ENCODE peak calls at places on chromosomes 13 and 19, in four cellular contexts. R is transverse colon, W is GM23338, H is HepG2. Q is an unnamed sample.

GRCh38 chr13:80957019-80957650 is 616.2 kb upstream of the SPRY2 start:
- DNase-seq in H (peak; percentile 6), R (no peak), W (no peak), Q (no peak)

GRCh38 chr19:56377105-56377924 is 16.0 kb downstream of the ZNF582 start:
- DNase-seq in H (no peak), W (peak; percentile 26), R (no peak), Q (no peak)

GRCh38 chr19:5889288-5889971 is 14.2 kb downstream of the NDUFA11 start:
- DNase-seq in H (no peak), R (no peak), W (no peak), Q (no peak)

GRCh38 chr13:41458187-41458938 is 1.0 kb downstream of the RGCC start:
- DNase-seq in H (no peak), R (peak; percentile 36), W (peak; percentile 55), Q (no peak)

GRCh38 chr13:80132741-80133601 is 208.0 kb downstream of the SPRY2 start:
- DNase-seq in W (peak; percentile 28), H (peak; percentile 0), R (peak; percentile 77), Q (peak; percentile 53)

GRCh38 chr13:76852991-76853390 is 33.2 kb downstream of the KCTD12 start:
- DNase-seq in W (no peak), H (no peak), R (no peak), Q (no peak)

GRCh38 chr13:23411220-23411619 is 22.3 kb downstream of the SACS start:
- DNase-seq in W (no peak), H (no peak), R (no peak), Q (no peak)

GRCh38 chr13:21372530-21372929 is 86.6 kb downstream of the ZDHHC20 start:
- DNase-seq in H (no peak), W (no peak), R (no peak), Q (no peak)

GRCh38 chr13:33146843-33147611 is 130.8 kb downstream of the KL start:
- DNase-seq in R (no peak), W (no peak), H (no peak), Q (no peak)

GRCh38 chr13:99759163-99759552 is 212.4 kb downstream of the ZIC5 start:
- DNase-seq in R (no peak), W (no peak), H (no peak), Q (no peak)

GRCh38 chr13:39616087-39616694 is 13.2 kb upstream of the LHFPL6 start:
- DNase-seq in W (peak; percentile 90), R (peak; percentile 31), H (peak; percentile 56), Q (no peak)

GRCh38 chr13:34294483-34295129 is 476.7 kb downstream of the RFC3 start:
- DNase-seq in H (no peak), R (no peak), W (no peak), Q (no peak)

GRCh38 chr19:53624776-53625540 is 6.8 kb upstream of the DPRX start:
- DNase-seq in W (no peak), R (no peak), H (no peak), Q (no peak)

GRCh38 chr13:33934343-33934742 is 116.4 kb downstream of the RFC3 start:
- DNase-seq in W (no peak), R (no peak), H (no peak), Q (no peak)

GRCh38 chr13:30338331-30338851 is 31.0 kb upstream of the KATNAL1 start:
- DNase-seq in R (no peak), W (no peak), H (no peak), Q (no peak)

GRCh38 chr13:113904411-113904810 is 40.5 kb upstream of the GAS6 start:
- DNase-seq in R (peak; percentile 42), H (peak; percentile 25), W (peak; percentile 73), Q (peak; percentile 42)

DNA sequence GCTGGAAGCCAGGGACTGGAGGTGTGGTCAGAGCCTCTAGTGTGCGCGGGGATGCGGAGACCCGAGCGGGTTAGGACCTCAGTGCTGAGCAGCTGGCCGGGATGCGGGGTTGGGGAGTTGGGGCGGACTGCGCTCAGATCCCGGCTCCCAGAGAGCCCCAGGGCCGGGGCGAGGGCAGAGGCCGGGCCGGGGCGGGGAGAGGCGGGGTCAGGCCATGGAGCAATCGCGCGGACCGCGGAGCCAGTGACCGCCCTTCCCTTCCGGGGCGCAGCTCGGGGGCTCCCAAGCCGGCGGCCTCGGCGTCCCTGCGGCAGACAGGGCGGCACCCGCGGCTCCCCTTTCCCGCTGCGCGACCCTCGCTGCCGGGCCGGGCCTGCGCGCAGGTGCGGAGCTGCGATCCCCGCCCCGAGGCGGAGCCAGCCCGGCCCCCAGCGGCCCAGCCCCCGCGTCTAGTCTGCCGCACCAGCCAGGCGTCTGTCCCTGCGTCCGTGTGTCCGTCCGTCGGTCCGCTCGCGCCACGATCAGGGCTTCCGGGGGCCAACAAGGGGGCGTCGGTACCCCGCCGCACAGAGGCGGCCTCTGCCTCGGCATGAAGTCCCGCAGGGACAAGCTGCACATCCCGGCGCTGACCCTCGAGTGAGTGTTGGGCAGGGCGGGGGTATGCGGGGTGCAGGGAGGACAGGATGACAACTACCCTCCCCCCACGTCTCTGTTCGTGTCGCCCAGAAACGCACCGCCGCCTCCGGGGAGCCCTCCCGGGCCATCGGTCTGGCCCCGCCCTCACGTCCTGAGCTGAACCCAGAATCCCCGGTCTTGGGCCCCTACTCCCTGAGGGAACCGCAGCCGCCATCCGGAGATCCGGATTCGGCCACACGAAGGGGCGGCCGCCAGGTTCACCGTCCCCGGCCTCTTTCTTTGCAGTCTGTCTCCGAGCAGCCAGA is 12.4 kb downstream of the MAST3 start:
- DNase-seq in W (peak; percentile 75), H (peak; percentile 29), R (peak; percentile 77), Q (no peak)
- TF ChIP-seq POLR2AphosphoS5 in W (peak; percentile 55), H (peak; percentile 52), R (no peak), Q (no peak)

GRCh38 chr19:18113827-18114226 is 16.2 kb downstream of the MAST3 start:
- DNase-seq in R (no peak), W (no peak), H (no peak), Q (no peak)
- H3K27ac ChIP-seq in R (no peak overlapping the region), W (no peak overlapping the region), H (no peak overlapping the region), Q (no peak overlapping the region)

GRCh38 chr19:41327076-41327475 is 17.1 kb downstream of the CCDC97 start:
- DNase-seq in H (no peak), W (no peak), R (no peak), Q (no peak)

GRCh38 chr19:41325947-41326706 is 16.2 kb downstream of the CCDC97 start:
- DNase-seq in R (peak; percentile 39), W (no peak), H (peak; percentile 56), Q (no peak)

GRCh38 chr19:41328818-41329220 is 18.8 kb downstream of the CCDC97 start:
- DNase-seq in W (no peak), R (no peak), H (no peak), Q (no peak)

GRCh38 chr19:41328157-41328817 is 18.3 kb downstream of the CCDC97 start:
- DNase-seq in H (no peak), R (no peak), W (no peak), Q (no peak)

DNA sequence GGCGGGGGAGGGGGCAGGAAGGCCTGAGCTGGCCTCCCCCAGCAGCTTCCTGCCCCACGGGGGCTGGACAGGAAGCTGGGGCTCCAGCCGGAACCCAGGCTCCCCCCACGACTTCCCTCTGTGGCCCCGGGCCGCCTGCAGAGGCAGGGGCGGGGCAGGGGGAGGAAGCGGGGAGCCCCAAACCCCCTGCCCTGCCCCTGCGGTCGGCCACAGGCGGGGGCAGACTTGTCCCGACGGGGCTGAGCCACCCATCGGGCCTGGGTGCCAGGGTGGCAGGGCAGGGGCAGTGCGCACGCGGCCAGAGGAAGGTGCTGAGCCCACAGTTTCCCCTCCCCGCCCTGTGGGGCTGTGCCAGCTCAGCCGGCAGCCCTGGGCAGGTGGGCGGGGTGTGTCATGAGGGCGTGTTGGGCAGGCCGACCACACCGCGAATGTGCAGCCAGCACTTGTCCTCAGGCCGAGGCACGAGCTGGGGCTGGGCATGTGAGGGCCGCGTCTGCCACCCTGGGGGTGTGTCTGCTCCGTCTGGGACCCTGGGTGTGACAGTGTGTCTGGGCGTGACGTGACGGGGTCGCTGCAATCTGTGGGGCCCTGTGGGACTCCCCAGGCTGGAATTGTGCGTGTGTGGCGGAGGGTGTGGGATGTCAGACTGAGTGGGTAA is 17.7 kb downstream of the CCDC97 start:
- DNase-seq in W (peak; percentile 67), R (peak; percentile 88), H (no peak), Q (peak; percentile 78)
- TF ChIP-seq POLR2AphosphoS5 in W (no peak), R (peak; percentile 5), H (no peak), Q (no peak)

GRCh38 chr19:38702278-38702677 is 42.0 kb downstream of the CAPN12 start:
- DNase-seq in H (no peak), W (no peak), R (no peak), Q (no peak)
- H3K27ac ChIP-seq in H (peak overlapping the region; percentile 99), W (peak overlapping the region; percentile 69), R (peak overlapping the region; percentile 93), Q (peak overlapping the region; percentile 85)

DNA sequence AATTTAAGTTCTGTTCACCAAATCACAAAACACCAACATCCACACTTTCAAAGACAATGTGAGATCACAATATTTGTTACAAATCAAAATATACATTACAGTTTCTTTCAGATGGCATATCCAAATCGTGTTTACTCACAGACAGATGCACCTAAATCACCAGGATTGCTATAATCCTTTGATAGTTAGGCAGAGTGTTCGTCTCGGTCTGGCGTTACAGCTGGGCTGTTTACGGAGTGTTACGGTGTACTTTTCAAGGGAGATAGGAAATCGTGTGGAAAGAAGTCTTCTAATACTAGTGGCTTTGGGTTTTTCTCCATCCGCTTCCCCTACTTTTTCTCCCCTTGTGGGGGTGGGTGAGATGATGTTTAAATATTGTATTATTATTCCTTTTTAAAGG is 1.9 kb downstream of the MAB21L1 start:
- DNase-seq in H (no peak), R (no peak), W (peak; percentile 28), Q (no peak)
- TF ChIP-seq POLR2AphosphoS5 in H (no peak), R (no peak), W (no peak), Q (no peak)

GRCh38 chr19:23557381-23557780 is 129.6 kb downstream of the ZNF675 start:
- DNase-seq in H (no peak), W (no peak), R (no peak), Q (no peak)
- H3K27ac ChIP-seq in H (no peak overlapping the region), W (no peak overlapping the region), R (no peak overlapping the region), Q (no peak overlapping the region)

Q was measured in breast epithelium.